ENCODE peak calls at places on chromosomes 4 and X, in ten cellular contexts. X is kidney epithelial cell, G is suprapubic skin, F is NB4, C is pancreas, Q is astrocyte of the spinal cord, N is lung, S is GM12864, O is WERI-Rb-1, W is fibroblast of lung. P is an unnamed sample.

GRCh38 chr4:8831221-8832129 is 40.2 kb downstream of the HMX1 start:
- DNase-seq in X (no peak), G (peak; percentile 70), F (no peak), C (no peak), Q (no peak), N (no peak), S (no peak), O (peak; percentile 76), W (no peak), P (no peak)

GRCh38 chr4:36214735-36215485 is 29.4 kb downstream of the ARAP2 start:
- DNase-seq in X (no peak), G (no peak), F (no peak), C (no peak), Q (no peak), N (no peak), S (no peak), O (no peak), W (no peak), P (no peak)

GRCh38 chrX:12548746-12549145 is 242.5 kb upstream of the PRPS2 start:
- DNase-seq in X (no peak), G (no peak), F (peak; percentile 23), C (no peak), Q (peak; percentile 18), N (no peak), S (no peak), O (no peak), W (peak; percentile 12), P (peak; percentile 62)

GRCh38 chr4:167802463-167803212 is 289.7 kb upstream of the ANXA10 start:
- DNase-seq in X (no peak), G (no peak), F (no peak), C (no peak), Q (no peak), N (no peak), S (no peak), O (no peak), W (no peak), P (no peak)

GRCh38 chr4:124334119-124334518 is 378.4 kb downstream of the ANKRD50 start:
- DNase-seq in X (peak; percentile 55), G (no peak), F (peak; percentile 60), C (peak; percentile 32), Q (peak; percentile 90), N (peak; percentile 36), S (no peak), O (peak; percentile 46), W (peak; percentile 77), P (peak; percentile 20)

GRCh38 chr4:25807101-25807728 is 55.6 kb downstream of the SEL1L3 start:
- DNase-seq in X (no peak), G (no peak), F (no peak), C (no peak), Q (no peak), N (no peak), S (no peak), O (no peak), W (no peak), P (no peak)

GRCh38 chr4:53044651-53044960 is 182.5 kb downstream of the RASL11B start:
- DNase-seq in X (no peak), G (no peak), F (no peak), C (no peak), Q (no peak), N (no peak), S (no peak), O (no peak), W (no peak), P (no peak)

GRCh38 chr4:120773641-120774040 is 148.9 kb downstream of the PRDM5 start:
- DNase-seq in X (no peak), G (no peak), F (no peak), C (no peak), Q (no peak), N (no peak), S (no peak), O (no peak), W (no peak), P (no peak)

GRCh38 chr4:73836373-73837269 is at the start of gene CXCL6:
- DNase-seq in X (no peak), G (peak; percentile 80), F (peak; percentile 42), C (peak; percentile 29), Q (peak; percentile 38), N (no peak), S (no peak), O (peak; percentile 13), W (peak; percentile 36), P (peak; percentile 66)
- TF ChIP-seq CTCF in X (no peak), G (no peak), F (no peak), C (no peak), Q (no peak), N (no peak), S (no peak), O (no peak), W (no peak), P (no peak)

GRCh38 chr4:183505556-183506388 is 914 bp downstream of the ING2 start:
- DNase-seq in X (peak; percentile 58), G (peak; percentile 93), F (peak; percentile 90), C (peak; percentile 82), Q (peak; percentile 91), N (peak; percentile 89), S (peak; percentile 64), O (peak; percentile 92), W (peak; percentile 88), P (peak; percentile 87)

GRCh38 chr4:183506389-183506735 is 1.5 kb downstream of the ING2 start:
- DNase-seq in X (no peak), G (no peak), F (no peak), C (no peak), Q (no peak), N (no peak), S (no peak), O (no peak), W (no peak), P (no peak)

GRCh38 chr4:183504930-183505555 is at the start of gene ING2:
- DNase-seq in X (no peak), G (peak; percentile 84), F (no peak), C (no peak), Q (no peak), N (no peak), S (peak; percentile 39), O (no peak), W (no peak), P (no peak)

GRCh38 chr4:183503497-183504063 is 1.3 kb upstream of the ING2 start:
- DNase-seq in X (no peak), G (no peak), F (no peak), C (no peak), Q (no peak), N (no peak), S (no peak), O (peak; percentile 50), W (no peak), P (no peak)

DNA sequence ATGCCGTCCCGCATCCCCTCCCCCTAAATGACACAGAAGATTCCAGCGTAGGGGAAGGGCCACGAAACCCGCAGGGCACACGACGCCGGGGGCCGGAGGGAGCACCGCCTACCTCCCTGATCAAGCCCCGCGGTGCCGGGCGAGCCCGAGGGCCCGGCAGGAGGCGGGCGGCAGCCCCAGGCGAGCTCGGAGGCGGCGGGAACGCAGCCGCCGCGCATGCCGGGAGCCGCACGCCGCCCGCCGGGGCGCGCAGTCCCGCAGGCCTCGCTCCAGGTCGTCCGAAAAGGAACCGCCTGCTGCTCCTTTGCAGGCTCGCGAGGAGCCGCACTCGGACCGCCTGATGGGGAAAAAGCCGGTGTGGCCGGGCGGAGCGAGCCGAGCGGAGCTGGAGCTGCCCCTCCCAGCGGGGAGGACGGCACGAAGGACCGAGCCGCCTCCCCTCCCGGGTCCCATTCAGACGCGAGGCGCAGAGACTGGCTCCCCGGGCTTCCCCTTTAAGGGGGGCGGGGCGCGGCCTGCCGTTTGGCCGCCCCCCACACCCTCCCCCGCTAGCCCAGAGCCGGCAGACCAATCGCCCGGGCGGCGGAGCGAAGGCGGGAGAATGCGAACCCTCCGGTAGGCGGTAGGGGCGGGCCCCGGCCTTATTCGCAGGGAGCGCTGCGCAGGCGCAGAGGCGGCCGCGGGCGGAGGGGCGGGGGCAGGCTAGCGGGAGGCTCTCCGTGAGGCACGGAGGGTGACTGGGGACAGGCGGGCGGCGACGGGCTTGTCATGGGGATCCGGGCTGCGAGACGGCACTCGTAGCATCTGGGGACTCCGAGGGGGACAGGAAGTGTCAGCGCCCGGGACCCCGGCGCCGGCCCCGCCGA is 561 bp upstream of the ING2 start:
- DNase-seq in X (peak; percentile 86), G (peak; percentile 99), F (peak; percentile 98), C (peak; percentile 99), Q (peak; percentile 99), N (peak; percentile 99), S (peak; percentile 87), O (peak; percentile 100), W (peak; percentile 96), P (peak; percentile 99)
- TF ChIP-seq CTCF in X (peak; percentile 23), G (no peak), F (no peak), C (no peak), Q (no peak), N (no peak), S (no peak), O (peak; percentile 57), W (no peak), P (no peak)

GRCh38 chr4:7192252-7193039 is at the start of gene SORCS2:
- DNase-seq in X (no peak), G (no peak), F (peak; percentile 64), C (peak; percentile 64), Q (peak; percentile 36), N (no peak), S (no peak), O (peak; percentile 81), W (peak; percentile 53), P (peak; percentile 86)

GRCh38 chr4:7194251-7195137 is 2.2 kb downstream of the SORCS2 start:
- DNase-seq in X (no peak), G (peak; percentile 59), F (peak; percentile 51), C (no peak), Q (no peak), N (peak; percentile 79), S (no peak), O (peak; percentile 95), W (no peak), P (peak; percentile 60)

GRCh38 chr4:7191546-7192251 is 639 bp upstream of the SORCS2 start:
- DNase-seq in X (no peak), G (peak; percentile 77), F (no peak), C (no peak), Q (no peak), N (no peak), S (no peak), O (no peak), W (no peak), P (no peak)

GRCh38 chr4:7195138-7195510 is 2.8 kb downstream of the SORCS2 start:
- DNase-seq in X (no peak), G (peak; percentile 50), F (no peak), C (no peak), Q (no peak), N (no peak), S (no peak), O (no peak), W (no peak), P (no peak)

DNA sequence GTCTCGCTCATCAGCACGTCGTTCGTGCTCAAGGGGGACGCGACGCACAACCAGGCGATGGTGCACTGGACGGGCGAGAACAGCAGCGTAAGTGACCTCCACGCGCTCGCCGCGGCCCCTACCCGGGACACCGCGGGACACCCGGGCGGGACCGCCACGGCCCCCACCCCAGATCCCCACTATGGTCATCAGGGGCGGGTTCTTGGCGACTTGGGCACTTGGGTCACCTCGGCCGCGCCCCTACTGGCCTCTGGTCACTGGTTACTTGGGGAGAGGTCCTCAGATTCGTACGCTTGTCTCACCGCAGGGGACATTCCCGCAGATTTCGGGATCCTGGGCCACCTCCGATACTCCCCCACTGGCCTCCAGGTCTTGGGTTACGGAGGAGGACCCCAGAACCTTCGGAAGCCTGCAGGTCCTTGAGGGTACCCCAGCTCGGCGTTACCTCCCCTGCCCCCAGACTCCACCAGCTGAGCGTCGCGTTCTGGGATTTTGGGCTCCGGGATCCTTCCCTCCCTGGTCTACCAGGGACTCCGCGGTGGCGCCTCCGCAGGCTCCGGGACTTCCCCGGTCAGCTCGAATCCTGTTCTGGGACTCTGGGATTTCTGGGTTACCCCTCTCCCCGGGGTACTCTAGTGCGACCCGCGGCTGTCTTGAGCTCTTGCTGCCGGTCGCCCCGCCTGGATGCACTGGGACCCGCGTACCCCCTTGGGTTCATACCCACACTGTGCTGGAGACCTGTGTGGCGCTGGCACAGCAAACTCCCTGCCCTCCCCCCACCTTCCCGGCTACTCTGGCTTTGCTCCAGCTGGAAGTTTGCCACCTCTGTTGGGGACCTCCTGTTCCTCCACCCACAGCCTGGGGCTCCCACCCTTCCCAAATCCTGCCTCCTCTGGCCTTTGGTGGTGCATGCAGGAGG is 961 bp downstream of the SORCS2 start:
- DNase-seq in X (no peak), G (peak; percentile 81), F (no peak), C (peak; percentile 24), Q (no peak), N (no peak), S (no peak), O (peak; percentile 62), W (no peak), P (peak; percentile 41)
- TF ChIP-seq CTCF in X (no peak), G (no peak), F (no peak), C (no peak), Q (no peak), N (no peak), S (no peak), O (peak; percentile 17), W (no peak), P (no peak)

GRCh38 chr4:82266345-82266744 is 107.4 kb downstream of the HNRNPD start:
- DNase-seq in X (no peak), G (no peak), F (no peak), C (no peak), Q (no peak), N (no peak), S (no peak), O (no peak), W (no peak), P (no peak)

GRCh38 chr4:82268050-82268825 is 105.6 kb downstream of the HNRNPD start:
- DNase-seq in X (peak; percentile 25), G (no peak), F (peak; percentile 83), C (peak; percentile 50), Q (peak; percentile 48), N (peak; percentile 41), S (no peak), O (peak; percentile 67), W (peak; percentile 37), P (peak; percentile 55)

DNA sequence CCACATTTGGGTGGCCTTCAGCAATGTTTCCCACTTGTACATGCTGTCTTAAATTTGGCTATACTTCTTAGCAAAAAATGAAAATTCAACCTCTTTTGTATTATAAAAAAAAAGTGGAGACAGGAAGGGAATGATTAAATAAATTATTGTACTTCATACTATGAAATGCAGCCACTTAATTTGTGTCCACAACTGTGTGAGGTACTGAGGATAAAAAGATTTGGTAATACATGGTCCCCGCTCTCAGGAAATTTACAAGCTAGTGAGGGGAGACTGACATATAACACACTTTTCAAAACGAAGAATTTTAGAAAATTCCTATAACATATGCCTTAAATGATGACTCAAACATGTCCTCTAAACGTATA is 105.0 kb downstream of the HNRNPD start:
- DNase-seq in X (no peak), G (no peak), F (no peak), C (no peak), Q (no peak), N (no peak), S (no peak), O (no peak), W (no peak), P (no peak)
- TF ChIP-seq CTCF in X (no peak), G (no peak), F (no peak), C (peak; percentile 1), Q (no peak), N (no peak), S (no peak), O (no peak), W (no peak), P (no peak)

P was measured in nephron progenitor cell.